ENCODE peak calls at places on chromosomes 12 and 14, in nine cellular contexts. V is ACHN; F is SW480; K is HS-27A; R is naive thymus-derived CD8-positive, alpha-beta T cell; Z is PC-9; N is GM23248; P is foreskin keratinocyte; L is activated CD8-positive, alpha-beta memory T cell treated with anti-CD3 and anti-CD28 coated beads for 4 hours. M is an unnamed sample.

GRCh38 chr12:5808956-5809355 is 136.1 kb downstream of the ANO2 start:
- DNase-seq in V (peak; percentile 100), R (no peak), P (peak; percentile 48), N (peak; percentile 70), Z (no peak), L (no peak), K (peak; percentile 98), F (peak; percentile 99), M (peak; percentile 70)

GRCh38 chr12:68119250-68119649 is 40.3 kb downstream of the IFNG start:
- DNase-seq in P (no peak), R (no peak), F (no peak), V (no peak), K (no peak), Z (no peak), L (no peak), N (no peak), M (no peak)

GRCh38 chr12:108803428-108804105 is 53.8 kb downstream of the SSH1 start:
- DNase-seq in V (peak; percentile 93), P (peak; percentile 74), L (peak; percentile 46), F (peak; percentile 80), K (peak; percentile 74), Z (peak; percentile 65), R (peak; percentile 60), N (peak; percentile 95), M (peak; percentile 85)

GRCh38 chr14:79278798-79279644 is 932.3 kb downstream of the DIO2 start:
- DNase-seq in K (no peak), R (no peak), N (peak; percentile 78), Z (peak; percentile 42), P (peak; percentile 90), F (peak; percentile 96), V (peak; percentile 86), L (no peak), M (peak; percentile 84)

GRCh38 chr14:58744951-58745350 is 107.2 kb downstream of the DACT1 start:
- DNase-seq in V (no peak), L (no peak), P (no peak), K (no peak), F (no peak), N (no peak), R (no peak), Z (no peak), M (no peak)

GRCh38 chr12:6462234-6462995 is 8.1 kb downstream of the VAMP1 start:
- DNase-seq in P (no peak), F (no peak), R (no peak), L (no peak), K (no peak), V (no peak), Z (no peak), N (no peak), M (no peak)

GRCh38 chr12:42458575-42458974 is 131.0 kb downstream of the PRICKLE1 start:
- DNase-seq in R (no peak), F (no peak), K (no peak), L (no peak), V (no peak), N (no peak), P (no peak), Z (no peak), M (no peak)

GRCh38 chr12:81021834-81022233 is 56.0 kb upstream of the ACSS3 start:
- DNase-seq in L (no peak), Z (no peak), P (no peak), N (no peak), K (no peak), V (no peak), F (no peak), R (no peak), M (no peak)

GRCh38 chr12:54378791-54379400 is 5.6 kb downstream of the ZNF385A start:
- DNase-seq in L (no peak), N (peak; percentile 76), V (peak; percentile 75), F (peak; percentile 53), P (no peak), Z (peak; percentile 76), K (no peak), R (no peak), M (no peak)

GRCh38 chr14:59123975-59124374 is 64.5 kb upstream of the DAAM1 start:
- DNase-seq in F (peak; percentile 41), Z (no peak), N (peak; percentile 68), P (no peak), V (peak; percentile 4), R (no peak), L (no peak), K (no peak), M (peak; percentile 46)

GRCh38 chr14:22419620-22420019 is 169.4 kb downstream of the DAD1 start:
- DNase-seq in F (no peak), V (no peak), Z (no peak), L (no peak), P (no peak), N (no peak), R (no peak), K (no peak), M (peak; percentile 64)

GRCh38 chr12:125773033-125773432 is 707.8 kb downstream of the AACS start:
- DNase-seq in Z (peak; percentile 4), P (no peak), F (peak; percentile 50), K (no peak), N (peak; percentile 2), R (no peak), L (no peak), V (peak; percentile 41), M (no peak)

GRCh38 chr14:26870096-26870495 is 272.3 kb upstream of the NOVA1 start:
- DNase-seq in N (no peak), K (no peak), R (no peak), F (no peak), Z (no peak), P (no peak), V (no peak), L (no peak), M (no peak)

GRCh38 chr14:29037428-29037827 is 270.8 kb downstream of the FOXG1 start:
- DNase-seq in F (no peak), K (no peak), L (no peak), R (no peak), Z (no peak), P (peak; percentile 17), N (peak; percentile 41), V (no peak), M (no peak)

GRCh38 chr12:15966426-15966825 is 55.3 kb downstream of the DERA start:
- DNase-seq in K (no peak), P (no peak), L (no peak), F (no peak), R (no peak), V (no peak), Z (no peak), N (peak; percentile 78), M (peak; percentile 71)

GRCh38 chr14:29352681-29353080 is 575.0 kb downstream of the PRKD1 start:
- DNase-seq in V (no peak), Z (no peak), K (no peak), R (no peak), L (no peak), P (no peak), N (peak; percentile 39), F (no peak), M (no peak)

GRCh38 chr14:97762386-97762785 is 965.2 kb downstream of the VRK1 start:
- DNase-seq in N (no peak), R (no peak), V (no peak), F (no peak), Z (no peak), P (no peak), L (no peak), K (no peak), M (no peak)

M was measured in kidney glomerular epithelial cell.